ENCODE peak calls at places on chromosomes 7 and 10, in four cellular contexts. One of them, this sample, is unnamed.

GRCh38 chr10:78653555-78653954 is 415.2 kb upstream of the ZMIZ1 start:
- DNase-seq in A549: no peak
- DNase-seq in HepG2: no peak
- DNase-seq in K562: no peak
- DNase-seq in this sample: no peak

GRCh38 chr10:131091682-131092081 is 219.8 kb downstream of the TCERG1L start:
- DNase-seq in A549: no peak
- DNase-seq in HepG2: no peak
- DNase-seq in K562: no peak
- DNase-seq in this sample: no peak

GRCh38 chr7:132116369-132116768 is 459.9 kb downstream of the PLXNA4 start:
- DNase-seq in K562: no peak
- DNase-seq in A549: peak; percentile 89
- DNase-seq in HepG2: no peak
- DNase-seq in this sample: no peak

GRCh38 chr7:95989301-95989700 is 216.9 kb downstream of the DYNC1I1 start:
- DNase-seq in A549: no peak
- DNase-seq in K562: no peak
- DNase-seq in HepG2: no peak
- DNase-seq in this sample: no peak

GRCh38 chr10:115706482-115707076 is 566.4 kb downstream of the GFRA1 start:
- DNase-seq in HepG2: peak; percentile 1
- DNase-seq in A549: peak; percentile 40
- DNase-seq in K562: no peak
- DNase-seq in this sample: no peak

GRCh38 chr10:132510174-132510611 is 27.4 kb upstream of the INPP5A start:
- DNase-seq in K562: no peak
- DNase-seq in HepG2: no peak
- DNase-seq in A549: no peak
- DNase-seq in this sample: no peak

GRCh38 chr7:2823124-2823523 is 21.0 kb downstream of the GNA12 start:
- DNase-seq in K562: no peak
- DNase-seq in A549: no peak
- DNase-seq in HepG2: no peak
- DNase-seq in this sample: no peak

GRCh38 chr10:35659456-35659855 is 17.4 kb upstream of the FZD8 start:
- DNase-seq in K562: no peak
- DNase-seq in A549: no peak
- DNase-seq in HepG2: no peak
- DNase-seq in this sample: no peak

GRCh38 chr10:10977978-10978377 is 39.7 kb upstream of the CELF2 start:
- DNase-seq in HepG2: no peak
- DNase-seq in A549: no peak
- DNase-seq in K562: no peak
- DNase-seq in this sample: no peak

GRCh38 chr7:144885453-144885852 is 49.6 kb upstream of the TPK1 start:
- DNase-seq in K562: no peak
- DNase-seq in A549: no peak
- DNase-seq in HepG2: no peak
- DNase-seq in this sample: no peak

GRCh38 chr7:20330797-20331230 is at the start of gene ITGB8:
- DNase-seq in K562: peak; percentile 12
- DNase-seq in HepG2: no peak
- DNase-seq in A549: peak; percentile 39
- DNase-seq in this sample: peak; percentile 60

GRCh38 chr7:46301677-46302076 is 380.6 kb upstream of the IGFBP3 start:
- DNase-seq in HepG2: no peak
- DNase-seq in K562: no peak
- DNase-seq in A549: no peak
- DNase-seq in this sample: no peak

GRCh38 chr7:134452419-134452827 is 6.5 kb downstream of the AKR1B1 start:
- DNase-seq in HepG2: no peak
- DNase-seq in A549: no peak
- DNase-seq in K562: no peak
- DNase-seq in this sample: no peak

GRCh38 chr7:1479287-1479686 is 20.0 kb upstream of the MICALL2 start:
- DNase-seq in K562: no peak
- DNase-seq in HepG2: no peak
- DNase-seq in A549: no peak
- DNase-seq in this sample: no peak

GRCh38 chr10:133271521-133272300 is 5.0 kb downstream of the ADAM8 start:
- DNase-seq in K562: no peak
- DNase-seq in A549: no peak
- DNase-seq in HepG2: no peak
- DNase-seq in this sample: no peak

GRCh38 chr10:351770-352318 is 216.6 kb downstream of the ZMYND11 start:
- DNase-seq in HepG2: no peak
- DNase-seq in A549: no peak
- DNase-seq in K562: no peak
- DNase-seq in this sample: no peak

GRCh38 chr10:5888843-5889623 is 660 bp downstream of the ANKRD16 start:
- DNase-seq in HepG2: peak; percentile 25
- DNase-seq in K562: peak; percentile 39
- DNase-seq in A549: peak; percentile 32
- DNase-seq in this sample: peak; percentile 60

GRCh38 chr10:37952051-37952815 is 24.2 kb downstream of the ZNF25 start:
- DNase-seq in HepG2: no peak
- DNase-seq in A549: no peak
- DNase-seq in K562: no peak
- DNase-seq in this sample: no peak

GRCh38 chr7:156928406-156928747 is 21.1 kb upstream of the NOM1 start:
- DNase-seq in K562: no peak
- DNase-seq in A549: no peak
- DNase-seq in HepG2: no peak
- DNase-seq in this sample: no peak

GRCh38 chr7:69710773-69711445 is 112.6 kb downstream of the AUTS2 start:
- DNase-seq in A549: no peak
- DNase-seq in K562: no peak
- DNase-seq in HepG2: no peak
- DNase-seq in this sample: no peak

GRCh38 chr7:30974605-30975256 is 11.0 kb downstream of the GHRHR start:
- DNase-seq in K562: peak; percentile 85
- DNase-seq in A549: peak; percentile 72
- DNase-seq in HepG2: peak; percentile 60
- DNase-seq in this sample: peak; percentile 82

GRCh38 chr7:80729586-80730320 is 91.3 kb downstream of the CD36 start:
- DNase-seq in A549: no peak
- DNase-seq in K562: no peak
- DNase-seq in HepG2: no peak
- DNase-seq in this sample: no peak

GRCh38 chr10:16965740-16966447 is 148.7 kb upstream of the RSU1 start:
- DNase-seq in A549: peak; percentile 64
- DNase-seq in K562: no peak
- DNase-seq in HepG2: peak; percentile 55
- DNase-seq in this sample: no peak

GRCh38 chr7:214410-215212 is 22.2 kb downstream of the FAM20C start:
- DNase-seq in A549: peak; percentile 64
- DNase-seq in K562: no peak
- DNase-seq in HepG2: no peak
- DNase-seq in this sample: no peak

GRCh38 chr10:23965123-23965522 is 243.8 kb upstream of the KIAA1217 start:
- DNase-seq in HepG2: no peak
- DNase-seq in K562: no peak
- DNase-seq in A549: no peak
- DNase-seq in this sample: no peak

GRCh38 chr7:115338016-115338415 is 416.1 kb downstream of the MDFIC start:
- DNase-seq in HepG2: no peak
- DNase-seq in K562: no peak
- DNase-seq in A549: no peak
- DNase-seq in this sample: no peak

GRCh38 chr10:111128331-111129167 is 51.7 kb downstream of the ADRA2A start:
- DNase-seq in K562: peak; percentile 19
- DNase-seq in HepG2: no peak
- DNase-seq in A549: peak; percentile 61
- DNase-seq in this sample: no peak

GRCh38 chr10:14468022-14468421 is 137.3 kb upstream of the FRMD4A start:
- DNase-seq in A549: no peak
- DNase-seq in K562: no peak
- DNase-seq in HepG2: no peak
- DNase-seq in this sample: no peak

GRCh38 chr10:35712486-35712885 is 70.4 kb upstream of the FZD8 start:
- DNase-seq in HepG2: no peak
- DNase-seq in K562: no peak
- DNase-seq in A549: no peak
- DNase-seq in this sample: no peak

GRCh38 chr7:132347129-132347528 is 229.1 kb downstream of the PLXNA4 start:
- DNase-seq in K562: no peak
- DNase-seq in A549: no peak
- DNase-seq in HepG2: no peak
- DNase-seq in this sample: peak; percentile 20

GRCh38 chr10:20624642-20625041 is 272.5 kb downstream of the NEBL start:
- DNase-seq in HepG2: no peak
- DNase-seq in A549: peak; percentile 5
- DNase-seq in K562: no peak
- DNase-seq in this sample: no peak

GRCh38 chr7:24504871-24505270 is 68.4 kb upstream of the PALS2 start:
- DNase-seq in K562: no peak
- DNase-seq in A549: no peak
- DNase-seq in HepG2: no peak
- DNase-seq in this sample: no peak

GRCh38 chr10:124541076-124541903 is 79.7 kb downstream of the LHPP start:
- DNase-seq in K562: no peak
- DNase-seq in A549: no peak
- DNase-seq in HepG2: no peak
- DNase-seq in this sample: no peak

GRCh38 chr7:36796850-36797618 is 72.7 kb upstream of the AOAH start:
- DNase-seq in HepG2: peak; percentile 28
- DNase-seq in K562: no peak
- DNase-seq in A549: no peak
- DNase-seq in this sample: no peak

DNA sequence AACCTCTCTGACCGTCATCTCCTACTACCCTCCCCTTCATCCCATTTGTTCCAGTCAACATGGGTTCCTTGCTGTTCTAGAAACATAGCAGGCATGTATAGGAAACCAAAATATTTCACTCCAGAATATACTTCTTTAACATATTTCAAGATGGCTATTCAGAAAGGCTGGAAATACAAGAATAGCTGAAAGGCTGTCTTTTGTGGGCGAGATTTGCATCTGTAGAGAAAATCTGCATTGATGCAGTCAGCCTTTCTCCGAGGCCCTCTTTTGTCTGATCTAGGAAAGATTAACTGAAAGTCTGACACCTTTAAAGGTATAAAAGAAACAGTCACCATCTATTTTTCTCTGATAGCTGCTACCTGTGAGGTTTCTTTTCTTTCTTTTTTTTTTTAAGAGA is 17.8 kb upstream of the NT5C3A start:
- DNase-seq in HepG2: no peak
- DNase-seq in K562: no peak
- DNase-seq in A549: no peak
- DNase-seq in this sample: no peak
- TF ChIP-seq NR3C1 in HepG2: no peak
- TF ChIP-seq NR3C1 in K562: no peak
- TF ChIP-seq NR3C1 in A549: no peak
- TF ChIP-seq NR3C1 in this sample: no peak

GRCh38 chr7:78770422-78771410 is 682.8 kb downstream of the MAGI2 start:
- DNase-seq in HepG2: no peak
- DNase-seq in K562: no peak
- DNase-seq in A549: no peak
- DNase-seq in this sample: peak; percentile 66
- TF ChIP-seq NR3C1 in HepG2: no peak
- TF ChIP-seq NR3C1 in K562: no peak
- TF ChIP-seq NR3C1 in A549: no peak
- TF ChIP-seq NR3C1 in this sample: no peak

GRCh38 chr10:97915346-97915745 is 65.7 kb downstream of the GOLGA7B start:
- DNase-seq in HepG2: no peak
- DNase-seq in K562: no peak
- DNase-seq in A549: no peak
- DNase-seq in this sample: no peak
- TF ChIP-seq NR3C1 in HepG2: no peak
- TF ChIP-seq NR3C1 in K562: no peak
- TF ChIP-seq NR3C1 in A549: no peak
- TF ChIP-seq NR3C1 in this sample: no peak

GRCh38 chr10:12589271-12589670 is 239.9 kb downstream of the CAMK1D start:
- DNase-seq in HepG2: no peak
- DNase-seq in K562: no peak
- DNase-seq in A549: no peak
- DNase-seq in this sample: no peak

GRCh38 chr10:12592967-12593366 is 243.6 kb downstream of the CAMK1D start:
- DNase-seq in HepG2: no peak
- DNase-seq in A549: peak; percentile 46
- DNase-seq in K562: no peak
- DNase-seq in this sample: no peak

GRCh38 chr10:12588091-12588850 is 238.9 kb downstream of the CAMK1D start:
- DNase-seq in HepG2: no peak
- DNase-seq in K562: no peak
- DNase-seq in A549: no peak
- DNase-seq in this sample: no peak

GRCh38 chr10:12589789-12590188 is 240.4 kb downstream of the CAMK1D start:
- DNase-seq in HepG2: no peak
- DNase-seq in A549: no peak
- DNase-seq in K562: no peak
- DNase-seq in this sample: no peak

DNA sequence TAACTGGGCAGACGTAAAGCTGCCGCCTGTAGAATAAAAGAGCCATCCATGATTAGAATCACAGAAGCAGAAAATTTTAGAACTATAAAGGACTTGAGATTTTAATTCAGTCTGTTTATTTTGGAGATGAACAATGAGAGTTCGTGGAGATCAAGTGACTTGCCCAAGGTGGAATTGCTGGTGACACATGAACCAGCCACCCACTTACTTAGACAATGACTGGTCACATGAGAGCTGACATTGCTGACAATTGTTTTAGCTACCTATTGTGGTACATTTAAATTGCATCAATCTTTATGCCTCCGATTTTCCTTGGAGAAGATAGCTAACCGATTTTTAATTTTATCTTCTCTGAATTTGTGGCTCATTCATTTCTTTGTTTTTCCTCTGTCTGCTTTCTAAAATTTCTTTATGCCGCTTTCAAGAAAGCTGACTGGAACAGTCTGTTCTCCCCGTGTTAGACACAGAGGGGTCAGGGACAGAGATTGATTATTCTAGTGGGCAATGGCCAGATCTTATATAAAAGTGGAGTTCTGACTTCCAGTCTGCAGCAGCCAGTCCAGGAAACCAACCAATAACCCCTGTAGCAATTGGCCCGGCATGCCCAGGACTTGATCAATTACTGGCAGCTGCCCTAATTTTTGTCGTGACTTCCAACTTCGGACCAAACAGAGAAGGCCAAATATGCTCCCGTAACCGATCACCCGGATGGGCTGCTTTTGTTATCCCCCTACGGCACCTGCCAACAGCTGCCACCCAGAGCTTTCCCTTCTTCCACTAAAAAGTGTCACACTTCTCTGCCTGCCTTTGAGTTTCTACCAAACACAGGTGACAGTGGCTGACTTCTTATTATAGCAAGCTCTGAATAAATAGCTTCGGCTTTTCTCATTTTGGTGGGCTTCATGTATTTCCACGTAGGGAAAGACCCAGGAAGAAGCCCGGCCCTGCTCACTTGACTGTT is 241.6 kb downstream of the CAMK1D start:
- DNase-seq in HepG2: no peak
- DNase-seq in A549: no peak
- DNase-seq in K562: no peak
- DNase-seq in this sample: no peak
- TF ChIP-seq NR3C1 in HepG2: no peak
- TF ChIP-seq NR3C1 in A549: no peak
- TF ChIP-seq NR3C1 in K562: no peak
- TF ChIP-seq NR3C1 in this sample: no peak